ENCODE peak calls at places on chromosome 18, in nine cellular contexts. One of them, this sample, is unnamed.

GRCh38 chr18:26621161-26622026 is 73.0 kb upstream of the KCTD1 start:
- DNase-seq in NCI-H446: peak
- DNase-seq in activated T-cell treated with anti-CD3 and anti-CD28 coated beads, Interleukin-2, amount 50 U/mL, for 1 hour: no peak
- DNase-seq in bronchial epithelial cell: peak
- DNase-seq in midbrain: peak
- DNase-seq in activated CD8-positive, alpha-beta memory T cell treated with anti-CD3 and anti-CD28 coated beads, Interleukin-2, amount 10 ng/mL, durations not matched to agents 7 days and 5 days: peak
- DNase-seq in activated naive CD4-positive, alpha-beta T cell treated with Interleukin-2 at 50 U/mL for 16 hours: no peak
- DNase-seq in activated CD4-positive, alpha-beta T cell treated with anti-CD3 and anti-CD28 coated beads, Interleukin-2, amount 50 U/mL, for 1 hour: no peak
- DNase-seq in SHP77: no peak
- DNase-seq in this sample: no peak

GRCh38 chr18:33757037-33757436 is 179.0 kb downstream of the ASXL3 start:
- DNase-seq in NCI-H446: peak
- DNase-seq in activated CD4-positive, alpha-beta T cell treated with anti-CD3 and anti-CD28 coated beads, Interleukin-2, amount 50 U/mL, for 1 hour: no peak
- DNase-seq in activated naive CD4-positive, alpha-beta T cell treated with Interleukin-2 at 50 U/mL for 16 hours: no peak
- DNase-seq in activated T-cell treated with anti-CD3 and anti-CD28 coated beads, Interleukin-2, amount 50 U/mL, for 1 hour: no peak
- DNase-seq in bronchial epithelial cell: peak
- DNase-seq in midbrain: no peak
- DNase-seq in activated CD8-positive, alpha-beta memory T cell treated with anti-CD3 and anti-CD28 coated beads, Interleukin-2, amount 10 ng/mL, durations not matched to agents 7 days and 5 days: no peak
- DNase-seq in SHP77: no peak
- DNase-seq in this sample: no peak

GRCh38 chr18:6404834-6405233 is 9.9 kb downstream of the L3MBTL4 start:
- DNase-seq in activated naive CD4-positive, alpha-beta T cell treated with Interleukin-2 at 50 U/mL for 16 hours: no peak
- DNase-seq in activated CD8-positive, alpha-beta memory T cell treated with anti-CD3 and anti-CD28 coated beads, Interleukin-2, amount 10 ng/mL, durations not matched to agents 7 days and 5 days: no peak
- DNase-seq in NCI-H446: no peak
- DNase-seq in midbrain: no peak
- DNase-seq in activated T-cell treated with anti-CD3 and anti-CD28 coated beads, Interleukin-2, amount 50 U/mL, for 1 hour: no peak
- DNase-seq in SHP77: no peak
- DNase-seq in activated CD4-positive, alpha-beta T cell treated with anti-CD3 and anti-CD28 coated beads, Interleukin-2, amount 50 U/mL, for 1 hour: no peak
- DNase-seq in bronchial epithelial cell: no peak
- DNase-seq in this sample: no peak

GRCh38 chr18:37188016-37188791 is 359.3 kb downstream of the KIAA1328 start:
- DNase-seq in activated T-cell treated with anti-CD3 and anti-CD28 coated beads, Interleukin-2, amount 50 U/mL, for 1 hour: no peak
- DNase-seq in midbrain: no peak
- DNase-seq in SHP77: no peak
- DNase-seq in activated naive CD4-positive, alpha-beta T cell treated with Interleukin-2 at 50 U/mL for 16 hours: no peak
- DNase-seq in activated CD4-positive, alpha-beta T cell treated with anti-CD3 and anti-CD28 coated beads, Interleukin-2, amount 50 U/mL, for 1 hour: no peak
- DNase-seq in NCI-H446: peak
- DNase-seq in bronchial epithelial cell: no peak
- DNase-seq in activated CD8-positive, alpha-beta memory T cell treated with anti-CD3 and anti-CD28 coated beads, Interleukin-2, amount 10 ng/mL, durations not matched to agents 7 days and 5 days: no peak
- DNase-seq in this sample: no peak

GRCh38 chr18:75290737-75291358 is 80.3 kb downstream of the TSHZ1 start:
- DNase-seq in SHP77: no peak
- DNase-seq in NCI-H446: no peak
- DNase-seq in activated CD4-positive, alpha-beta T cell treated with anti-CD3 and anti-CD28 coated beads, Interleukin-2, amount 50 U/mL, for 1 hour: no peak
- DNase-seq in bronchial epithelial cell: no peak
- DNase-seq in activated T-cell treated with anti-CD3 and anti-CD28 coated beads, Interleukin-2, amount 50 U/mL, for 1 hour: no peak
- DNase-seq in midbrain: no peak
- DNase-seq in activated CD8-positive, alpha-beta memory T cell treated with anti-CD3 and anti-CD28 coated beads, Interleukin-2, amount 10 ng/mL, durations not matched to agents 7 days and 5 days: peak
- DNase-seq in activated naive CD4-positive, alpha-beta T cell treated with Interleukin-2 at 50 U/mL for 16 hours: no peak
- DNase-seq in this sample: no peak

GRCh38 chr18:10750386-10751035 is 224.7 kb downstream of the NAPG start:
- DNase-seq in bronchial epithelial cell: peak
- DNase-seq in activated naive CD4-positive, alpha-beta T cell treated with Interleukin-2 at 50 U/mL for 16 hours: no peak
- DNase-seq in midbrain: no peak
- DNase-seq in activated T-cell treated with anti-CD3 and anti-CD28 coated beads, Interleukin-2, amount 50 U/mL, for 1 hour: no peak
- DNase-seq in NCI-H446: no peak
- DNase-seq in activated CD8-positive, alpha-beta memory T cell treated with anti-CD3 and anti-CD28 coated beads, Interleukin-2, amount 10 ng/mL, durations not matched to agents 7 days and 5 days: no peak
- DNase-seq in activated CD4-positive, alpha-beta T cell treated with anti-CD3 and anti-CD28 coated beads, Interleukin-2, amount 50 U/mL, for 1 hour: no peak
- DNase-seq in SHP77: no peak
- DNase-seq in this sample: no peak

GRCh38 chr18:5970032-5970431 is 74.7 kb upstream of the TMEM200C start:
- DNase-seq in SHP77: no peak
- DNase-seq in bronchial epithelial cell: no peak
- DNase-seq in activated naive CD4-positive, alpha-beta T cell treated with Interleukin-2 at 50 U/mL for 16 hours: no peak
- DNase-seq in activated CD4-positive, alpha-beta T cell treated with anti-CD3 and anti-CD28 coated beads, Interleukin-2, amount 50 U/mL, for 1 hour: no peak
- DNase-seq in activated T-cell treated with anti-CD3 and anti-CD28 coated beads, Interleukin-2, amount 50 U/mL, for 1 hour: no peak
- DNase-seq in midbrain: peak
- DNase-seq in activated CD8-positive, alpha-beta memory T cell treated with anti-CD3 and anti-CD28 coated beads, Interleukin-2, amount 10 ng/mL, durations not matched to agents 7 days and 5 days: no peak
- DNase-seq in NCI-H446: no peak
- DNase-seq in this sample: no peak

GRCh38 chr18:21167641-21168372 is 56.2 kb upstream of the ROCK1 start:
- DNase-seq in SHP77: peak
- DNase-seq in activated T-cell treated with anti-CD3 and anti-CD28 coated beads, Interleukin-2, amount 50 U/mL, for 1 hour: no peak
- DNase-seq in activated CD8-positive, alpha-beta memory T cell treated with anti-CD3 and anti-CD28 coated beads, Interleukin-2, amount 10 ng/mL, durations not matched to agents 7 days and 5 days: no peak
- DNase-seq in midbrain: no peak
- DNase-seq in activated naive CD4-positive, alpha-beta T cell treated with Interleukin-2 at 50 U/mL for 16 hours: no peak
- DNase-seq in NCI-H446: no peak
- DNase-seq in bronchial epithelial cell: peak
- DNase-seq in activated CD4-positive, alpha-beta T cell treated with anti-CD3 and anti-CD28 coated beads, Interleukin-2, amount 50 U/mL, for 1 hour: no peak
- DNase-seq in this sample: no peak

GRCh38 chr18:40293311-40293710 is 1661.7 kb upstream of the PIK3C3 start:
- DNase-seq in activated CD8-positive, alpha-beta memory T cell treated with anti-CD3 and anti-CD28 coated beads, Interleukin-2, amount 10 ng/mL, durations not matched to agents 7 days and 5 days: no peak
- DNase-seq in bronchial epithelial cell: peak
- DNase-seq in SHP77: no peak
- DNase-seq in midbrain: peak
- DNase-seq in activated T-cell treated with anti-CD3 and anti-CD28 coated beads, Interleukin-2, amount 50 U/mL, for 1 hour: no peak
- DNase-seq in NCI-H446: peak
- DNase-seq in activated CD4-positive, alpha-beta T cell treated with anti-CD3 and anti-CD28 coated beads, Interleukin-2, amount 50 U/mL, for 1 hour: no peak
- DNase-seq in activated naive CD4-positive, alpha-beta T cell treated with Interleukin-2 at 50 U/mL for 16 hours: no peak
- DNase-seq in this sample: no peak

GRCh38 chr18:69786427-69786826 is 161.2 kb downstream of the CD226 start:
- DNase-seq in midbrain: no peak
- DNase-seq in SHP77: no peak
- DNase-seq in NCI-H446: no peak
- DNase-seq in activated CD4-positive, alpha-beta T cell treated with anti-CD3 and anti-CD28 coated beads, Interleukin-2, amount 50 U/mL, for 1 hour: no peak
- DNase-seq in bronchial epithelial cell: no peak
- DNase-seq in activated T-cell treated with anti-CD3 and anti-CD28 coated beads, Interleukin-2, amount 50 U/mL, for 1 hour: no peak
- DNase-seq in activated CD8-positive, alpha-beta memory T cell treated with anti-CD3 and anti-CD28 coated beads, Interleukin-2, amount 10 ng/mL, durations not matched to agents 7 days and 5 days: no peak
- DNase-seq in activated naive CD4-positive, alpha-beta T cell treated with Interleukin-2 at 50 U/mL for 16 hours: no peak
- DNase-seq in this sample: no peak

GRCh38 chr18:26745288-26745975 is 120.1 kb downstream of the AQP4 start:
- DNase-seq in NCI-H446: no peak
- DNase-seq in bronchial epithelial cell: no peak
- DNase-seq in SHP77: no peak
- DNase-seq in activated T-cell treated with anti-CD3 and anti-CD28 coated beads, Interleukin-2, amount 50 U/mL, for 1 hour: no peak
- DNase-seq in activated naive CD4-positive, alpha-beta T cell treated with Interleukin-2 at 50 U/mL for 16 hours: no peak
- DNase-seq in activated CD4-positive, alpha-beta T cell treated with anti-CD3 and anti-CD28 coated beads, Interleukin-2, amount 50 U/mL, for 1 hour: no peak
- DNase-seq in activated CD8-positive, alpha-beta memory T cell treated with anti-CD3 and anti-CD28 coated beads, Interleukin-2, amount 10 ng/mL, durations not matched to agents 7 days and 5 days: no peak
- DNase-seq in midbrain: no peak
- DNase-seq in this sample: no peak

GRCh38 chr18:75211721-75212625 is 1.4 kb downstream of the TSHZ1 start:
- DNase-seq in activated CD4-positive, alpha-beta T cell treated with anti-CD3 and anti-CD28 coated beads, Interleukin-2, amount 50 U/mL, for 1 hour: peak
- DNase-seq in activated CD8-positive, alpha-beta memory T cell treated with anti-CD3 and anti-CD28 coated beads, Interleukin-2, amount 10 ng/mL, durations not matched to agents 7 days and 5 days: peak
- DNase-seq in SHP77: no peak
- DNase-seq in activated T-cell treated with anti-CD3 and anti-CD28 coated beads, Interleukin-2, amount 50 U/mL, for 1 hour: peak
- DNase-seq in bronchial epithelial cell: no peak
- DNase-seq in midbrain: no peak
- DNase-seq in NCI-H446: peak
- DNase-seq in activated naive CD4-positive, alpha-beta T cell treated with Interleukin-2 at 50 U/mL for 16 hours: peak
- DNase-seq in this sample: peak

GRCh38 chr18:6714027-6714426 is 15.5 kb upstream of the ARHGAP28 start:
- DNase-seq in activated naive CD4-positive, alpha-beta T cell treated with Interleukin-2 at 50 U/mL for 16 hours: no peak
- DNase-seq in activated CD4-positive, alpha-beta T cell treated with anti-CD3 and anti-CD28 coated beads, Interleukin-2, amount 50 U/mL, for 1 hour: no peak
- DNase-seq in bronchial epithelial cell: no peak
- DNase-seq in midbrain: no peak
- DNase-seq in activated CD8-positive, alpha-beta memory T cell treated with anti-CD3 and anti-CD28 coated beads, Interleukin-2, amount 10 ng/mL, durations not matched to agents 7 days and 5 days: no peak
- DNase-seq in activated T-cell treated with anti-CD3 and anti-CD28 coated beads, Interleukin-2, amount 50 U/mL, for 1 hour: no peak
- DNase-seq in NCI-H446: no peak
- DNase-seq in SHP77: no peak
- DNase-seq in this sample: no peak

GRCh38 chr18:7918696-7919095 is 351.6 kb downstream of the PTPRM start:
- DNase-seq in activated T-cell treated with anti-CD3 and anti-CD28 coated beads, Interleukin-2, amount 50 U/mL, for 1 hour: no peak
- DNase-seq in NCI-H446: no peak
- DNase-seq in SHP77: no peak
- DNase-seq in activated CD8-positive, alpha-beta memory T cell treated with anti-CD3 and anti-CD28 coated beads, Interleukin-2, amount 10 ng/mL, durations not matched to agents 7 days and 5 days: no peak
- DNase-seq in midbrain: no peak
- DNase-seq in bronchial epithelial cell: no peak
- DNase-seq in activated CD4-positive, alpha-beta T cell treated with anti-CD3 and anti-CD28 coated beads, Interleukin-2, amount 50 U/mL, for 1 hour: no peak
- DNase-seq in activated naive CD4-positive, alpha-beta T cell treated with Interleukin-2 at 50 U/mL for 16 hours: no peak
- DNase-seq in this sample: no peak

GRCh38 chr18:36012891-36013290 is 40.4 kb downstream of the RMP24 start:
- DNase-seq in activated naive CD4-positive, alpha-beta T cell treated with Interleukin-2 at 50 U/mL for 16 hours: no peak
- DNase-seq in activated CD4-positive, alpha-beta T cell treated with anti-CD3 and anti-CD28 coated beads, Interleukin-2, amount 50 U/mL, for 1 hour: no peak
- DNase-seq in activated CD8-positive, alpha-beta memory T cell treated with anti-CD3 and anti-CD28 coated beads, Interleukin-2, amount 10 ng/mL, durations not matched to agents 7 days and 5 days: no peak
- DNase-seq in activated T-cell treated with anti-CD3 and anti-CD28 coated beads, Interleukin-2, amount 50 U/mL, for 1 hour: no peak
- DNase-seq in midbrain: no peak
- DNase-seq in SHP77: no peak
- DNase-seq in NCI-H446: no peak
- DNase-seq in bronchial epithelial cell: no peak
- DNase-seq in this sample: no peak

GRCh38 chr18:73752546-73752945 is 395.1 kb downstream of the FBXO15 start:
- DNase-seq in activated naive CD4-positive, alpha-beta T cell treated with Interleukin-2 at 50 U/mL for 16 hours: no peak
- DNase-seq in activated T-cell treated with anti-CD3 and anti-CD28 coated beads, Interleukin-2, amount 50 U/mL, for 1 hour: no peak
- DNase-seq in midbrain: no peak
- DNase-seq in bronchial epithelial cell: peak
- DNase-seq in NCI-H446: no peak
- DNase-seq in SHP77: no peak
- DNase-seq in activated CD4-positive, alpha-beta T cell treated with anti-CD3 and anti-CD28 coated beads, Interleukin-2, amount 50 U/mL, for 1 hour: no peak
- DNase-seq in activated CD8-positive, alpha-beta memory T cell treated with anti-CD3 and anti-CD28 coated beads, Interleukin-2, amount 10 ng/mL, durations not matched to agents 7 days and 5 days: no peak
- DNase-seq in this sample: no peak

GRCh38 chr18:74375999-74376398 is 60.4 kb downstream of the C18orf63 start:
- DNase-seq in SHP77: no peak
- DNase-seq in midbrain: no peak
- DNase-seq in activated CD4-positive, alpha-beta T cell treated with anti-CD3 and anti-CD28 coated beads, Interleukin-2, amount 50 U/mL, for 1 hour: no peak
- DNase-seq in activated T-cell treated with anti-CD3 and anti-CD28 coated beads, Interleukin-2, amount 50 U/mL, for 1 hour: no peak
- DNase-seq in NCI-H446: no peak
- DNase-seq in activated naive CD4-positive, alpha-beta T cell treated with Interleukin-2 at 50 U/mL for 16 hours: no peak
- DNase-seq in bronchial epithelial cell: no peak
- DNase-seq in activated CD8-positive, alpha-beta memory T cell treated with anti-CD3 and anti-CD28 coated beads, Interleukin-2, amount 10 ng/mL, durations not matched to agents 7 days and 5 days: peak
- DNase-seq in this sample: no peak

GRCh38 chr18:24346254-24346653 is 51.4 kb downstream of the OSBPL1A start:
- DNase-seq in NCI-H446: no peak
- DNase-seq in activated T-cell treated with anti-CD3 and anti-CD28 coated beads, Interleukin-2, amount 50 U/mL, for 1 hour: no peak
- DNase-seq in activated CD8-positive, alpha-beta memory T cell treated with anti-CD3 and anti-CD28 coated beads, Interleukin-2, amount 10 ng/mL, durations not matched to agents 7 days and 5 days: no peak
- DNase-seq in activated CD4-positive, alpha-beta T cell treated with anti-CD3 and anti-CD28 coated beads, Interleukin-2, amount 50 U/mL, for 1 hour: no peak
- DNase-seq in bronchial epithelial cell: no peak
- DNase-seq in midbrain: no peak
- DNase-seq in SHP77: no peak
- DNase-seq in activated naive CD4-positive, alpha-beta T cell treated with Interleukin-2 at 50 U/mL for 16 hours: no peak
- DNase-seq in this sample: no peak

GRCh38 chr18:46718501-46719341 is 38.1 kb downstream of the ST8SIA5 start:
- DNase-seq in midbrain: no peak
- DNase-seq in activated CD8-positive, alpha-beta memory T cell treated with anti-CD3 and anti-CD28 coated beads, Interleukin-2, amount 10 ng/mL, durations not matched to agents 7 days and 5 days: no peak
- DNase-seq in bronchial epithelial cell: peak
- DNase-seq in activated T-cell treated with anti-CD3 and anti-CD28 coated beads, Interleukin-2, amount 50 U/mL, for 1 hour: no peak
- DNase-seq in activated naive CD4-positive, alpha-beta T cell treated with Interleukin-2 at 50 U/mL for 16 hours: no peak
- DNase-seq in activated CD4-positive, alpha-beta T cell treated with anti-CD3 and anti-CD28 coated beads, Interleukin-2, amount 50 U/mL, for 1 hour: no peak
- DNase-seq in NCI-H446: no peak
- DNase-seq in SHP77: no peak
- DNase-seq in this sample: no peak

GRCh38 chr18:58863539-58864145 is 1.0 kb upstream of the ZNF532 start:
- DNase-seq in activated CD8-positive, alpha-beta memory T cell treated with anti-CD3 and anti-CD28 coated beads, Interleukin-2, amount 10 ng/mL, durations not matched to agents 7 days and 5 days: no peak
- DNase-seq in activated T-cell treated with anti-CD3 and anti-CD28 coated beads, Interleukin-2, amount 50 U/mL, for 1 hour: peak
- DNase-seq in bronchial epithelial cell: no peak
- DNase-seq in midbrain: peak
- DNase-seq in SHP77: no peak
- DNase-seq in NCI-H446: peak
- DNase-seq in activated naive CD4-positive, alpha-beta T cell treated with Interleukin-2 at 50 U/mL for 16 hours: peak
- DNase-seq in activated CD4-positive, alpha-beta T cell treated with anti-CD3 and anti-CD28 coated beads, Interleukin-2, amount 50 U/mL, for 1 hour: peak
- DNase-seq in this sample: peak

GRCh38 chr18:77129150-77129551 is 3.4 kb downstream of the MBP start:
- DNase-seq in midbrain: no peak
- DNase-seq in bronchial epithelial cell: peak
- DNase-seq in NCI-H446: peak
- DNase-seq in activated CD8-positive, alpha-beta memory T cell treated with anti-CD3 and anti-CD28 coated beads, Interleukin-2, amount 10 ng/mL, durations not matched to agents 7 days and 5 days: no peak
- DNase-seq in SHP77: no peak
- DNase-seq in activated T-cell treated with anti-CD3 and anti-CD28 coated beads, Interleukin-2, amount 50 U/mL, for 1 hour: no peak
- DNase-seq in activated naive CD4-positive, alpha-beta T cell treated with Interleukin-2 at 50 U/mL for 16 hours: no peak
- DNase-seq in activated CD4-positive, alpha-beta T cell treated with anti-CD3 and anti-CD28 coated beads, Interleukin-2, amount 50 U/mL, for 1 hour: no peak
- DNase-seq in this sample: no peak

GRCh38 chr18:3914116-3914515 is 464.1 kb downstream of the TGIF1 start:
- DNase-seq in NCI-H446: no peak
- DNase-seq in bronchial epithelial cell: no peak
- DNase-seq in SHP77: no peak
- DNase-seq in activated CD4-positive, alpha-beta T cell treated with anti-CD3 and anti-CD28 coated beads, Interleukin-2, amount 50 U/mL, for 1 hour: no peak
- DNase-seq in activated CD8-positive, alpha-beta memory T cell treated with anti-CD3 and anti-CD28 coated beads, Interleukin-2, amount 10 ng/mL, durations not matched to agents 7 days and 5 days: no peak
- DNase-seq in midbrain: no peak
- DNase-seq in activated T-cell treated with anti-CD3 and anti-CD28 coated beads, Interleukin-2, amount 50 U/mL, for 1 hour: no peak
- DNase-seq in activated naive CD4-positive, alpha-beta T cell treated with Interleukin-2 at 50 U/mL for 16 hours: no peak
- DNase-seq in this sample: no peak

GRCh38 chr18:46213295-46213694 is 109.1 kb downstream of the HAUS1 start:
- DNase-seq in midbrain: no peak
- DNase-seq in activated CD8-positive, alpha-beta memory T cell treated with anti-CD3 and anti-CD28 coated beads, Interleukin-2, amount 10 ng/mL, durations not matched to agents 7 days and 5 days: no peak
- DNase-seq in activated T-cell treated with anti-CD3 and anti-CD28 coated beads, Interleukin-2, amount 50 U/mL, for 1 hour: no peak
- DNase-seq in activated CD4-positive, alpha-beta T cell treated with anti-CD3 and anti-CD28 coated beads, Interleukin-2, amount 50 U/mL, for 1 hour: no peak
- DNase-seq in SHP77: no peak
- DNase-seq in bronchial epithelial cell: peak
- DNase-seq in NCI-H446: no peak
- DNase-seq in activated naive CD4-positive, alpha-beta T cell treated with Interleukin-2 at 50 U/mL for 16 hours: no peak
- DNase-seq in this sample: no peak

GRCh38 chr18:2486426-2486825 is 84.9 kb downstream of the METTL4 start:
- DNase-seq in activated naive CD4-positive, alpha-beta T cell treated with Interleukin-2 at 50 U/mL for 16 hours: no peak
- DNase-seq in activated CD4-positive, alpha-beta T cell treated with anti-CD3 and anti-CD28 coated beads, Interleukin-2, amount 50 U/mL, for 1 hour: no peak
- DNase-seq in bronchial epithelial cell: no peak
- DNase-seq in midbrain: no peak
- DNase-seq in SHP77: peak
- DNase-seq in activated T-cell treated with anti-CD3 and anti-CD28 coated beads, Interleukin-2, amount 50 U/mL, for 1 hour: no peak
- DNase-seq in NCI-H446: no peak
- DNase-seq in activated CD8-positive, alpha-beta memory T cell treated with anti-CD3 and anti-CD28 coated beads, Interleukin-2, amount 10 ng/mL, durations not matched to agents 7 days and 5 days: no peak
- DNase-seq in this sample: no peak

GRCh38 chr18:54388203-54389142 is 30.8 kb downstream of the C18orf54 start:
- DNase-seq in activated CD4-positive, alpha-beta T cell treated with anti-CD3 and anti-CD28 coated beads, Interleukin-2, amount 50 U/mL, for 1 hour: no peak
- DNase-seq in SHP77: no peak
- DNase-seq in activated T-cell treated with anti-CD3 and anti-CD28 coated beads, Interleukin-2, amount 50 U/mL, for 1 hour: no peak
- DNase-seq in midbrain: no peak
- DNase-seq in activated naive CD4-positive, alpha-beta T cell treated with Interleukin-2 at 50 U/mL for 16 hours: no peak
- DNase-seq in bronchial epithelial cell: peak
- DNase-seq in NCI-H446: peak
- DNase-seq in activated CD8-positive, alpha-beta memory T cell treated with anti-CD3 and anti-CD28 coated beads, Interleukin-2, amount 10 ng/mL, durations not matched to agents 7 days and 5 days: peak
- DNase-seq in this sample: no peak

GRCh38 chr18:22977847-22978701 is 44.9 kb downstream of the RBBP8 start:
- DNase-seq in activated T-cell treated with anti-CD3 and anti-CD28 coated beads, Interleukin-2, amount 50 U/mL, for 1 hour: no peak
- DNase-seq in activated CD8-positive, alpha-beta memory T cell treated with anti-CD3 and anti-CD28 coated beads, Interleukin-2, amount 10 ng/mL, durations not matched to agents 7 days and 5 days: no peak
- DNase-seq in bronchial epithelial cell: peak
- DNase-seq in NCI-H446: peak
- DNase-seq in SHP77: no peak
- DNase-seq in midbrain: no peak
- DNase-seq in activated CD4-positive, alpha-beta T cell treated with anti-CD3 and anti-CD28 coated beads, Interleukin-2, amount 50 U/mL, for 1 hour: no peak
- DNase-seq in activated naive CD4-positive, alpha-beta T cell treated with Interleukin-2 at 50 U/mL for 16 hours: no peak
- DNase-seq in this sample: no peak

GRCh38 chr18:59055345-59056032 is 84.2 kb upstream of the SEC11C start:
- DNase-seq in midbrain: no peak
- DNase-seq in SHP77: no peak
- DNase-seq in activated T-cell treated with anti-CD3 and anti-CD28 coated beads, Interleukin-2, amount 50 U/mL, for 1 hour: no peak
- DNase-seq in activated CD8-positive, alpha-beta memory T cell treated with anti-CD3 and anti-CD28 coated beads, Interleukin-2, amount 10 ng/mL, durations not matched to agents 7 days and 5 days: no peak
- DNase-seq in activated naive CD4-positive, alpha-beta T cell treated with Interleukin-2 at 50 U/mL for 16 hours: no peak
- DNase-seq in bronchial epithelial cell: no peak
- DNase-seq in NCI-H446: peak
- DNase-seq in activated CD4-positive, alpha-beta T cell treated with anti-CD3 and anti-CD28 coated beads, Interleukin-2, amount 50 U/mL, for 1 hour: no peak
- DNase-seq in this sample: no peak

GRCh38 chr18:13584826-13585225 is 141.5 kb downstream of the FAM210A start:
- DNase-seq in activated CD4-positive, alpha-beta T cell treated with anti-CD3 and anti-CD28 coated beads, Interleukin-2, amount 50 U/mL, for 1 hour: no peak
- DNase-seq in SHP77: no peak
- DNase-seq in bronchial epithelial cell: no peak
- DNase-seq in activated naive CD4-positive, alpha-beta T cell treated with Interleukin-2 at 50 U/mL for 16 hours: no peak
- DNase-seq in midbrain: no peak
- DNase-seq in NCI-H446: no peak
- DNase-seq in activated CD8-positive, alpha-beta memory T cell treated with anti-CD3 and anti-CD28 coated beads, Interleukin-2, amount 10 ng/mL, durations not matched to agents 7 days and 5 days: no peak
- DNase-seq in activated T-cell treated with anti-CD3 and anti-CD28 coated beads, Interleukin-2, amount 50 U/mL, for 1 hour: no peak
- DNase-seq in this sample: no peak

GRCh38 chr18:38972571-38972970 is 1407.0 kb upstream of the CELF4 start:
- DNase-seq in bronchial epithelial cell: no peak
- DNase-seq in activated CD8-positive, alpha-beta memory T cell treated with anti-CD3 and anti-CD28 coated beads, Interleukin-2, amount 10 ng/mL, durations not matched to agents 7 days and 5 days: no peak
- DNase-seq in activated naive CD4-positive, alpha-beta T cell treated with Interleukin-2 at 50 U/mL for 16 hours: no peak
- DNase-seq in activated CD4-positive, alpha-beta T cell treated with anti-CD3 and anti-CD28 coated beads, Interleukin-2, amount 50 U/mL, for 1 hour: no peak
- DNase-seq in SHP77: no peak
- DNase-seq in midbrain: no peak
- DNase-seq in activated T-cell treated with anti-CD3 and anti-CD28 coated beads, Interleukin-2, amount 50 U/mL, for 1 hour: no peak
- DNase-seq in NCI-H446: no peak
- DNase-seq in this sample: no peak

GRCh38 chr18:58776084-58776483 is 88.6 kb upstream of the ZNF532 start:
- DNase-seq in bronchial epithelial cell: peak
- DNase-seq in activated CD8-positive, alpha-beta memory T cell treated with anti-CD3 and anti-CD28 coated beads, Interleukin-2, amount 10 ng/mL, durations not matched to agents 7 days and 5 days: no peak
- DNase-seq in SHP77: no peak
- DNase-seq in activated naive CD4-positive, alpha-beta T cell treated with Interleukin-2 at 50 U/mL for 16 hours: no peak
- DNase-seq in activated T-cell treated with anti-CD3 and anti-CD28 coated beads, Interleukin-2, amount 50 U/mL, for 1 hour: no peak
- DNase-seq in NCI-H446: peak
- DNase-seq in activated CD4-positive, alpha-beta T cell treated with anti-CD3 and anti-CD28 coated beads, Interleukin-2, amount 50 U/mL, for 1 hour: no peak
- DNase-seq in midbrain: no peak
- DNase-seq in this sample: no peak

GRCh38 chr18:63111549-63112402 is 207.8 kb downstream of the BCL2 start:
- DNase-seq in activated T-cell treated with anti-CD3 and anti-CD28 coated beads, Interleukin-2, amount 50 U/mL, for 1 hour: no peak
- DNase-seq in activated CD4-positive, alpha-beta T cell treated with anti-CD3 and anti-CD28 coated beads, Interleukin-2, amount 50 U/mL, for 1 hour: no peak
- DNase-seq in activated CD8-positive, alpha-beta memory T cell treated with anti-CD3 and anti-CD28 coated beads, Interleukin-2, amount 10 ng/mL, durations not matched to agents 7 days and 5 days: no peak
- DNase-seq in activated naive CD4-positive, alpha-beta T cell treated with Interleukin-2 at 50 U/mL for 16 hours: no peak
- DNase-seq in NCI-H446: no peak
- DNase-seq in midbrain: no peak
- DNase-seq in SHP77: no peak
- DNase-seq in bronchial epithelial cell: no peak
- DNase-seq in this sample: no peak

This sample was measured in CD4-positive, alpha-beta memory T cell.